ENCODE peak calls at places on chromosomes 16 and 17, in nine cellular contexts. O, Z, L, X, V, C, T, G and Y are unnamed samples.

GRCh38 chr16:27781981-27782880 is 232.3 kb downstream of the KATNIP start:
- DNase-seq in C (no peak), L (no peak), Z (no peak), O (no peak), V (no peak), X (no peak), G (no peak), T (no peak), Y (no peak)

GRCh38 chr17:76544123-76544915 is 4.5 kb downstream of the PRCD start:
- DNase-seq in L (no peak), T (peak), Z (no peak), O (peak), G (no peak), X (peak), C (no peak), V (no peak), Y (no peak)

GRCh38 chr16:74724820-74725549 is 24.3 kb upstream of the MLKL start:
- DNase-seq in Z (no peak), X (no peak), G (no peak), O (no peak), L (no peak), C (no peak), V (no peak), T (peak), Y (no peak)

GRCh38 chr17:7856081-7856791 is 1.1 kb downstream of the NAA38 start:
- DNase-seq in G (no peak), X (no peak), V (no peak), Z (no peak), C (no peak), L (no peak), O (peak), T (peak), Y (no peak)

GRCh38 chr16:23967775-23968571 is 132.2 kb downstream of the PRKCB start:
- DNase-seq in T (no peak), X (no peak), L (no peak), C (no peak), V (no peak), Z (no peak), G (no peak), O (no peak), Y (no peak)

GRCh38 chr16:2152695-2153506 is 2.7 kb upstream of the TRAF7 start:
- DNase-seq in X (peak), L (no peak), T (no peak), O (no peak), V (no peak), C (peak), G (peak), Z (no peak), Y (peak)

GRCh38 chr16:84026601-84027000 is 16.0 kb downstream of the SLC38A8 start:
- DNase-seq in L (no peak), T (no peak), G (no peak), C (no peak), O (no peak), V (no peak), X (no peak), Z (no peak), Y (no peak)

GRCh38 chr17:55555772-55556171 is 44.5 kb upstream of the SMIM36 start:
- DNase-seq in X (no peak), Z (no peak), T (no peak), C (no peak), G (no peak), L (no peak), O (no peak), V (no peak), Y (no peak)

GRCh38 chr17:42541041-42541833 is 5.2 kb downstream of the NAGLU start:
- DNase-seq in G (no peak), O (no peak), L (no peak), Z (no peak), T (no peak), V (no peak), X (no peak), C (no peak), Y (no peak)

GRCh38 chr17:63827801-63828221 is 348 bp upstream of the FTSJ3 start:
- DNase-seq in L (no peak), Z (no peak), O (no peak), T (no peak), C (no peak), G (no peak), X (no peak), V (no peak), Y (no peak)

GRCh38 chr17:73698966-73699365 is 54.7 kb upstream of the SDK2 start:
- DNase-seq in T (no peak), Z (no peak), V (no peak), L (no peak), C (no peak), X (no peak), G (no peak), O (no peak), Y (no peak)

GRCh38 chr17:80920406-80920805 is 71.2 kb upstream of the CHMP6 start:
- DNase-seq in Z (no peak), C (no peak), T (no peak), X (no peak), G (no peak), O (no peak), V (no peak), L (no peak), Y (peak)

GRCh38 chr17:82318772-82319606 is 1.6 kb upstream of the CD7 start:
- DNase-seq in V (no peak), C (no peak), L (no peak), G (no peak), T (peak), O (no peak), X (no peak), Z (no peak), Y (no peak)

GRCh38 chr17:72259977-72260376 is 139.2 kb downstream of the SOX9 start:
- DNase-seq in V (no peak), O (no peak), T (no peak), X (peak), Z (no peak), G (no peak), C (no peak), L (no peak), Y (no peak)

GRCh38 chr17:43791589-43791988 is 11.4 kb downstream of the CFAP97D1 start:
- DNase-seq in C (peak), X (peak), O (no peak), L (no peak), V (no peak), Z (peak), T (no peak), G (no peak), Y (no peak)

GRCh38 chr17:72602517-72603345 is 481.9 kb downstream of the SOX9 start:
- DNase-seq in X (no peak), L (no peak), T (no peak), O (no peak), Z (no peak), C (peak), V (no peak), G (no peak), Y (no peak)